ENCODE peak calls at places on chromosomes 3 and 15, in eight cellular contexts. Y, J, W, M, L, Z, U and G are unnamed samples.
A peak's percentile ranks its signal among the peaks of the same experiment; 100 is the strongest.

GRCh38 chr15:58438956-58439355 is 7.2 kb downstream of the LIPC start:
- DNase-seq in W (peak; percentile 36), J (peak; percentile 55), M (no peak), L (peak; percentile 47), Y (no peak), U (no peak), Z (no peak), G (no peak)

GRCh38 chr15:96350321-96350720 is 19.8 kb downstream of the NR2F2 start:
- DNase-seq in Y (no peak), Z (no peak), U (no peak), J (no peak), W (no peak), M (no peak), L (no peak), G (no peak)

GRCh38 chr15:42037650-42038049 is 16.8 kb upstream of the PLA2G4E start:
- DNase-seq in U (no peak), W (no peak), L (peak; percentile 65), Y (no peak), Z (no peak), M (no peak), J (no peak), G (no peak)

GRCh38 chr3:100653731-100654309 is 44.4 kb downstream of the ADGRG7 start:
- DNase-seq in Y (no peak), W (no peak), U (no peak), L (no peak), Z (no peak), J (no peak), M (no peak), G (no peak)

GRCh38 chr3:195005251-195005620 is 265.7 kb downstream of the XXYLT1 start:
- DNase-seq in Y (no peak), L (no peak), J (no peak), U (no peak), Z (no peak), W (no peak), M (peak; percentile 54), G (peak; percentile 54)

GRCh38 chr15:78347586-78348543 is 7.7 kb downstream of the CRABP1 start:
- DNase-seq in Z (no peak), M (no peak), W (no peak), L (no peak), Y (peak; percentile 29), U (no peak), J (no peak), G (no peak)

GRCh38 chr3:53170325-53171108 is 9.5 kb downstream of the PRKCD start:
- DNase-seq in W (no peak), Y (peak; percentile 89), U (no peak), Z (no peak), L (peak; percentile 75), J (no peak), M (no peak), G (no peak)

GRCh38 chr3:170471149-170471548 is 52.5 kb downstream of the CLDN11 start:
- DNase-seq in W (no peak), J (no peak), U (no peak), L (no peak), Z (no peak), M (peak; percentile 19), Y (no peak), G (no peak)

GRCh38 chr15:70508561-70509281 is 254.6 kb downstream of the UACA start:
- DNase-seq in J (peak; percentile 76), Y (peak; percentile 57), M (no peak), U (no peak), L (no peak), Z (no peak), W (peak; percentile 94), G (no peak)

GRCh38 chr3:149080699-149081091 is 5.6 kb downstream of the HLTF start:
- DNase-seq in W (peak; percentile 46), M (no peak), J (no peak), L (no peak), Y (no peak), Z (no peak), U (no peak), G (no peak)

GRCh38 chr3:57144952-57145351 is 20.2 kb downstream of the IL17RD start:
- DNase-seq in Z (no peak), U (no peak), L (no peak), J (no peak), M (no peak), W (no peak), Y (no peak), G (no peak)

GRCh38 chr15:35725353-35725752 is 179.4 kb upstream of the DPH6 start:
- DNase-seq in M (no peak), W (peak; percentile 49), Z (no peak), L (no peak), Y (no peak), U (no peak), J (no peak), G (no peak)

GRCh38 chr15:70806992-70807712 is 43.8 kb upstream of the UACA start:
- DNase-seq in W (no peak), L (peak; percentile 41), J (no peak), Z (peak; percentile 69), M (no peak), U (peak; percentile 8), Y (peak; percentile 78), G (no peak)

GRCh38 chr3:198112031-198112430 is 152.0 kb downstream of the LMLN start:
- DNase-seq in J (no peak), Y (no peak), Z (no peak), U (no peak), L (no peak), W (peak; percentile 68), M (no peak), G (no peak)

GRCh38 chr3:198107840-198108734 is 148.1 kb downstream of the LMLN start:
- DNase-seq in L (no peak), J (no peak), Z (no peak), M (no peak), Y (no peak), W (peak; percentile 11), U (no peak), G (no peak)

GRCh38 chr3:198109883-198110282 is 149.9 kb downstream of the LMLN start:
- DNase-seq in J (no peak), L (no peak), Z (no peak), U (no peak), M (no peak), W (no peak), Y (no peak), G (no peak)

GRCh38 chr3:198108756-198109155 is 148.7 kb downstream of the LMLN start:
- DNase-seq in W (no peak), L (no peak), Y (no peak), Z (no peak), M (no peak), J (no peak), U (no peak), G (no peak)

DNA sequence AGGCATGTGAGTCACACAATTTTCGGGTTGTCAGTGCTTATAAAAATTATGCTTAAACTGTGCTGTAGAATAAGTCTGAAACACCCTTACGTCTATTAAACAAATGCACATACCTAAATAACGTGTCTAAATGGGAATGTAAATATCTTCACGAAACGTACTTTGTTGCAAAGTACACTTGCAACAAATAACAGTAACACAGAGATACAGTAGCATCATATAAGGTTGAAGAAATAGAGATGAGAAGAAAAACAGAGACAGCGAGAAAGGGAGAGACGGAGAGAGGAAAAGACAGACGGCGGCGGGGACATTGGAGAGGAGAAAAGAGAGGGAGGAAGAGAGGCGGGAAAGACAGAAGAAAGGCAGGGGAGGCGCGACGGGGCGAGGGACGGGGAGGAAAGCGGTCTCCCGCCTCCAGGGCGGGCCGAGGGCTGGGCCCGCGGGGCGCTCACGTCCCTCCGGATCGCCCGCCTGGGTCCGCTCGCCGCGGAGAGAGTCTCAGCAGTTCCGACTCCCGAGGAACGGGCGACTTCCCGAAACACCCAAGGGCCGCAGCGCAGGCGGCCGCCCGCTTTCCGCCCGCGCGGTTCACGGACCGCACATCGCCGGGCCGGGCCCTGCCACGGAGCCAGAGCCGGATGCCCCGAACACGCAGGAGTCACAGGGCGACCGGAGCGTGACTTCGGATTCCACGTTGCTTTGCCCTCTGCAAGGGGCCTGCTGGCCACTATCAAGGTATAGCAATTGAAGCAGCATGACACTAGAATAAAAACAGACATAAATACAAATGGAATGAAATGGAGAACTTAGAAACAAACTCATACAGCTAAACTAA is 153.4 kb downstream of the LMLN start:
- DNase-seq in Z (no peak), U (no peak), M (peak; percentile 54), J (no peak), W (peak; percentile 25), Y (peak; percentile 88), L (no peak), G (no peak)
- H3K4me3 ChIP-seq in Z (no peak overlapping the region), U (peak overlapping the region; percentile 56), M (peak overlapping the region; percentile 32), J (no peak overlapping the region), W (peak overlapping the region; percentile 44), Y (no peak overlapping the region), L (no peak overlapping the region), G (peak overlapping the region; percentile 22)

DNA sequence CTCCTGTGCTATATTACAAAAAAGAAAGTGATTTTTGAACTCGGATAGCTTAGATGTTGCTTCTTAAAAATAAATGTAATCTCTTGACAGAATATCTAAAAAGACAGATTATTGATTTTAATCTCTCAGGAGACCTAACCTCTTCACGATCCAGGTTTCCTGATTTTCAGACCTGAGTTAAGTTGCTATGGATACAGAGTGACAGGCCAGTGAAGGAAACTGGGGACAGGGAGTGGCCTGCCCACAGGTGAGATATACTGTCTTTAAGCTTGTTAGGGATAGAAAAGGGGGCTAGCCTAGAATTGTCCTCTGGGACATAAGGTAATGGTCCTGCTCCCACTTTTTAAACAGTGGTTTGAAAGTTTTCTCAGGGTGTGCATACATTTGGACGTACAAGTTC is 73.2 kb downstream of the CCNL1 start:
- DNase-seq in M (no peak), J (no peak), U (no peak), W (no peak), Z (no peak), Y (no peak), L (no peak), G (no peak)
- H3K27ac ChIP-seq in M (no peak overlapping the region), J (peak overlapping the region; percentile 95), U (peak overlapping the region; percentile 100), W (no peak overlapping the region), Z (peak overlapping the region; percentile 100), Y (no peak overlapping the region), L (peak overlapping the region; percentile 96), G (peak overlapping the region; percentile 96)

DNA sequence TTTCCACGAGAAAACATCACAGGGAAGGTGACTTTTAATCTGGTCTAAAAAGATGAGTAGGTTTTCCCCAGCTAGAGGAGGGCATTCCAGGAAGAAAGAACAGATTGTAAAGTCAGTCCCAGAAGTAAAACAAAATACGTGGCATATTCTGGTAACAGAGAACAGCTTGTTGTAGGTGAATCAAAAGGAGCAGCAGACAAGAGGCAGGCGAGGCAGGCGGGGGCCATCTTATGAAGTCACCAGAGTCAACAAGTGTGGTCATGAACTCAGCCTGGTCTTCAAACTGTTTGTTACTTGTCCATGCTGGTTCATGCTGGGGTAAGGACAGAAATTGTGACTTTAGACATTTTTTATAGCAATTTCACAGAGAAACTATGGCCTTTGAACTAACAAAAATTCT is 4.0 kb upstream of the POPDC2 start:
- DNase-seq in Z (no peak), L (no peak), Y (no peak), W (peak; percentile 18), M (no peak), J (peak; percentile 5), U (no peak), G (no peak)
- H3K4me3 ChIP-seq in Z (no peak overlapping the region), L (no peak overlapping the region), Y (no peak overlapping the region), W (no peak overlapping the region), M (no peak overlapping the region), J (no peak overlapping the region), U (no peak overlapping the region), G (no peak overlapping the region)

DNA sequence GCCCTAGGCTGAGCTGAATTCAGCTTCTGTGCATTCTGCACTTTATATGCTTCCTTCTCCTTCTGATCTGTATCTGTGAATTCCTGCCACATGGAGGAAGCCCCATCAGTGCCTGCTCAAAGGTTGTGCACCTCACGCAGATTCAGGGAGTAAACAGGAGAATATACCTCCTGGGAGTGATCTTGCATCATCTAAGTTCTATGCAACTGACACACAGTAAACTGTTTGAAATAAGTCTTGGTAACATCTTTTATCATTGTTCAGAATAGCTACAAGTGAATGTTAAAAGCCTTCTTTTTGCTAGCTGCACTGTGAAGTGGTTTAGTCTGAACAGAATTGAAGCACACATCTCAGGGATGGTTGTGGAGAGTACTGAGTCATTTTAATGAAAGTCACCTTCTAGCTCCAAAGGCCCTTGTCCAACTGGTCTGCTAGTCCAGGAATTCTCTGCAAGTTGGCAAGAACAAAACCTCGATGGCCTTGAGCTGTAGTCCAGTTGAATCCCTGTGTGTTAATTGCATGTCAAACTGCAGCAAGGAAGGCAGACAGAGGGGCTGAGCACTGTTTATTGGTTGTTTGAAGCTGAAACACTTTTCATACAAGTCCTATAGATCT is 215.0 kb downstream of the WNT5A start:
- DNase-seq in L (no peak), W (no peak), J (no peak), Z (no peak), U (no peak), M (no peak), Y (no peak), G (no peak)
- H3K27ac ChIP-seq in L (no peak overlapping the region), W (no peak overlapping the region), J (no peak overlapping the region), Z (no peak overlapping the region), U (no peak overlapping the region), M (no peak overlapping the region), Y (no peak overlapping the region), G (no peak overlapping the region)